ENCODE peak calls at places on chromosomes 1 and 21, in four cellular contexts. One of them, this sample, is unnamed.

GRCh38 chr1:196607940-196608339 is 300 bp downstream of the KCNT2 start:
- DNase-seq in IMR-90: no peak
- DNase-seq in mesendoderm: no peak
- DNase-seq in H1: no peak
- DNase-seq in this sample: no peak

GRCh38 chr1:240385985-240386978 is 225.7 kb downstream of the GREM2 start:
- DNase-seq in IMR-90: peak; percentile 94
- DNase-seq in mesendoderm: no peak
- DNase-seq in H1: no peak
- DNase-seq in this sample: no peak

GRCh38 chr1:183859865-183860264 is 54.9 kb downstream of the RGL1 start:
- DNase-seq in IMR-90: no peak
- DNase-seq in mesendoderm: no peak
- DNase-seq in H1: no peak
- DNase-seq in this sample: no peak

GRCh38 chr1:98677288-98677687 is 15.8 kb downstream of the SNX7 start:
- DNase-seq in IMR-90: peak; percentile 85
- DNase-seq in mesendoderm: no peak
- DNase-seq in H1: no peak
- DNase-seq in this sample: no peak

GRCh38 chr1:99504287-99504686 is 141.6 kb upstream of the PALMD start:
- DNase-seq in IMR-90: no peak
- DNase-seq in mesendoderm: no peak
- DNase-seq in H1: no peak
- DNase-seq in this sample: no peak

GRCh38 chr1:150149490-150150453 is at the start of gene PLEKHO1:
- DNase-seq in IMR-90: peak; percentile 85
- DNase-seq in mesendoderm: peak; percentile 55
- DNase-seq in H1: no peak
- DNase-seq in this sample: peak; percentile 59

GRCh38 chr1:191279266-191279800 is 801.7 kb upstream of the BRINP3 start:
- DNase-seq in IMR-90: no peak
- DNase-seq in mesendoderm: no peak
- DNase-seq in H1: no peak
- DNase-seq in this sample: no peak

GRCh38 chr1:118927826-118928225 is 60.3 kb downstream of the TBX15 start:
- DNase-seq in IMR-90: no peak
- DNase-seq in mesendoderm: no peak
- DNase-seq in H1: no peak
- DNase-seq in this sample: no peak

GRCh38 chr1:30183006-30183405 is 540.4 kb downstream of the MATN1 start:
- DNase-seq in IMR-90: no peak
- DNase-seq in mesendoderm: no peak
- DNase-seq in H1: no peak
- DNase-seq in this sample: no peak

GRCh38 chr1:228510101-228510850 is 23.1 kb downstream of the RNF187 start:
- DNase-seq in IMR-90: no peak
- DNase-seq in mesendoderm: no peak
- DNase-seq in H1: no peak
- DNase-seq in this sample: no peak

GRCh38 chr1:240030236-240030635 is 61.4 kb upstream of the FMN2 start:
- DNase-seq in IMR-90: peak; percentile 50
- DNase-seq in mesendoderm: peak; percentile 42
- DNase-seq in H1: no peak
- DNase-seq in this sample: no peak

GRCh38 chr1:239550178-239550577 is 163.8 kb downstream of the CHRM3 start:
- DNase-seq in IMR-90: no peak
- DNase-seq in mesendoderm: no peak
- DNase-seq in H1: no peak
- DNase-seq in this sample: no peak

GRCh38 chr1:99672022-99672421 is 26.1 kb downstream of the PALMD start:
- DNase-seq in IMR-90: no peak
- DNase-seq in mesendoderm: no peak
- DNase-seq in H1: no peak
- DNase-seq in this sample: no peak

GRCh38 chr1:225479996-225480720 is 52.3 kb upstream of the LBR start:
- DNase-seq in IMR-90: no peak
- DNase-seq in mesendoderm: no peak
- DNase-seq in H1: no peak
- DNase-seq in this sample: no peak

GRCh38 chr1:7503691-7504437 is 267.2 kb upstream of the VAMP3 start:
- DNase-seq in IMR-90: no peak
- DNase-seq in mesendoderm: no peak
- DNase-seq in H1: no peak
- DNase-seq in this sample: no peak

GRCh38 chr1:91651671-91652071 is 151.0 kb downstream of the CDC7 start:
- DNase-seq in IMR-90: peak; percentile 56
- DNase-seq in mesendoderm: no peak
- DNase-seq in H1: no peak
- DNase-seq in this sample: peak; percentile 29

GRCh38 chr1:197286634-197287033 is 18.6 kb downstream of the CRB1 start:
- DNase-seq in IMR-90: no peak
- DNase-seq in mesendoderm: no peak
- DNase-seq in H1: no peak
- DNase-seq in this sample: no peak

GRCh38 chr1:40783001-40783905 is at the start of gene KCNQ4:
- DNase-seq in IMR-90: no peak
- DNase-seq in mesendoderm: peak; percentile 51
- DNase-seq in H1: no peak
- DNase-seq in this sample: peak; percentile 73

GRCh38 chr21:43880111-43880985 is 15.3 kb downstream of the AGPAT3 start:
- DNase-seq in IMR-90: peak; percentile 18
- DNase-seq in mesendoderm: no peak
- DNase-seq in H1: no peak
- DNase-seq in this sample: no peak

GRCh38 chr1:200048244-200048643 is 20.7 kb downstream of the NR5A2 start:
- DNase-seq in IMR-90: no peak
- DNase-seq in mesendoderm: peak; percentile 95
- DNase-seq in H1: peak; percentile 88
- DNase-seq in this sample: peak; percentile 97

GRCh38 chr1:226602186-226603029 is 53.8 kb downstream of the STUM start:
- DNase-seq in IMR-90: peak; percentile 78
- DNase-seq in mesendoderm: no peak
- DNase-seq in H1: no peak
- DNase-seq in this sample: no peak

GRCh38 chr1:86517336-86517735 is 29.5 kb upstream of the CLCA4 start:
- DNase-seq in IMR-90: no peak
- DNase-seq in mesendoderm: peak; percentile 93
- DNase-seq in H1: no peak
- DNase-seq in this sample: no peak

GRCh38 chr1:53896673-53897229 is 2.8 kb downstream of the DIO1 start:
- DNase-seq in IMR-90: peak; percentile 87
- DNase-seq in mesendoderm: no peak
- DNase-seq in H1: no peak
- DNase-seq in this sample: no peak

GRCh38 chr1:228000836-228001563 is 5.8 kb upstream of the WNT3A start:
- DNase-seq in IMR-90: no peak
- DNase-seq in mesendoderm: no peak
- DNase-seq in H1: no peak
- DNase-seq in this sample: no peak

GRCh38 chr1:213055087-213055591 is 4.1 kb downstream of the RPS6KC1 start:
- DNase-seq in IMR-90: peak; percentile 39
- DNase-seq in mesendoderm: no peak
- DNase-seq in H1: no peak
- DNase-seq in this sample: no peak

GRCh38 chr1:213989740-213990472 is 2.1 kb downstream of the PROX1 start:
- DNase-seq in IMR-90: no peak
- DNase-seq in mesendoderm: peak; percentile 56
- DNase-seq in H1: no peak
- DNase-seq in this sample: no peak

GRCh38 chr1:57966751-57967406 is 543.0 kb upstream of the DAB1 start:
- DNase-seq in IMR-90: no peak
- DNase-seq in mesendoderm: peak; percentile 77
- DNase-seq in H1: no peak
- DNase-seq in this sample: peak; percentile 72

GRCh38 chr1:40247655-40248054 is at the start of gene TMCO2:
- DNase-seq in IMR-90: no peak
- DNase-seq in mesendoderm: no peak
- DNase-seq in H1: no peak
- DNase-seq in this sample: no peak

GRCh38 chr1:58809327-58810040 is 25.6 kb upstream of the JUN start:
- DNase-seq in IMR-90: peak; percentile 73
- DNase-seq in mesendoderm: no peak
- DNase-seq in H1: no peak
- DNase-seq in this sample: no peak

GRCh38 chr1:84959294-84959693 is 37.6 kb downstream of the MCOLN2 start:
- DNase-seq in IMR-90: peak; percentile 66
- DNase-seq in mesendoderm: no peak
- DNase-seq in H1: no peak
- DNase-seq in this sample: no peak

GRCh38 chr1:201648066-201648910 is 109.4 kb downstream of the NAV1 start:
- DNase-seq in IMR-90: peak; percentile 75
- DNase-seq in mesendoderm: peak; percentile 68
- DNase-seq in H1: no peak
- DNase-seq in this sample: peak; percentile 65

GRCh38 chr1:16018749-16019515 is 1.1 kb upstream of the HSPB7 start:
- DNase-seq in IMR-90: no peak
- DNase-seq in mesendoderm: no peak
- DNase-seq in H1: no peak
- DNase-seq in this sample: no peak
- H3K56ac ChIP-seq in IMR-90: no peak overlapping the region
- H3K56ac ChIP-seq in mesendoderm: no peak overlapping the region
- H3K56ac ChIP-seq in H1: no peak overlapping the region
- H3K56ac ChIP-seq in this sample: no peak overlapping the region

GRCh38 chr1:54951810-54952226 is 28.6 kb upstream of the TMEM61 start:
- DNase-seq in IMR-90: no peak
- DNase-seq in mesendoderm: no peak
- DNase-seq in H1: no peak
- DNase-seq in this sample: no peak

GRCh38 chr1:54956726-54957125 is 23.7 kb upstream of the TMEM61 start:
- DNase-seq in IMR-90: no peak
- DNase-seq in mesendoderm: no peak
- DNase-seq in H1: no peak
- DNase-seq in this sample: no peak

GRCh38 chr1:54955359-54955758 is 25.1 kb upstream of the TMEM61 start:
- DNase-seq in IMR-90: peak; percentile 48
- DNase-seq in mesendoderm: no peak
- DNase-seq in H1: no peak
- DNase-seq in this sample: no peak

GRCh38 chr1:54952950-54953718 is 27.3 kb upstream of the TMEM61 start:
- DNase-seq in IMR-90: peak; percentile 42
- DNase-seq in mesendoderm: no peak
- DNase-seq in H1: no peak
- DNase-seq in this sample: no peak

GRCh38 chr1:54953846-54954245 is 26.6 kb upstream of the TMEM61 start:
- DNase-seq in IMR-90: no peak
- DNase-seq in mesendoderm: no peak
- DNase-seq in H1: no peak
- DNase-seq in this sample: no peak
- H3K56ac ChIP-seq in IMR-90: no peak overlapping the region
- H3K56ac ChIP-seq in mesendoderm: no peak overlapping the region
- H3K56ac ChIP-seq in H1: no peak overlapping the region
- H3K56ac ChIP-seq in this sample: no peak overlapping the region

GRCh38 chr1:180258935-180259334 is 28.9 kb downstream of the LHX4 start:
- DNase-seq in IMR-90: no peak
- DNase-seq in mesendoderm: no peak
- DNase-seq in H1: no peak
- DNase-seq in this sample: no peak

GRCh38 chr1:180261030-180261429 is 31.0 kb downstream of the LHX4 start:
- DNase-seq in IMR-90: no peak
- DNase-seq in mesendoderm: no peak
- DNase-seq in H1: no peak
- DNase-seq in this sample: no peak

GRCh38 chr1:180261524-180262160 is 31.6 kb downstream of the LHX4 start:
- DNase-seq in IMR-90: no peak
- DNase-seq in mesendoderm: no peak
- DNase-seq in H1: no peak
- DNase-seq in this sample: no peak

GRCh38 chr1:180259431-180260338 is 29.6 kb downstream of the LHX4 start:
- DNase-seq in IMR-90: no peak
- DNase-seq in mesendoderm: no peak
- DNase-seq in H1: no peak
- DNase-seq in this sample: no peak

DNA sequence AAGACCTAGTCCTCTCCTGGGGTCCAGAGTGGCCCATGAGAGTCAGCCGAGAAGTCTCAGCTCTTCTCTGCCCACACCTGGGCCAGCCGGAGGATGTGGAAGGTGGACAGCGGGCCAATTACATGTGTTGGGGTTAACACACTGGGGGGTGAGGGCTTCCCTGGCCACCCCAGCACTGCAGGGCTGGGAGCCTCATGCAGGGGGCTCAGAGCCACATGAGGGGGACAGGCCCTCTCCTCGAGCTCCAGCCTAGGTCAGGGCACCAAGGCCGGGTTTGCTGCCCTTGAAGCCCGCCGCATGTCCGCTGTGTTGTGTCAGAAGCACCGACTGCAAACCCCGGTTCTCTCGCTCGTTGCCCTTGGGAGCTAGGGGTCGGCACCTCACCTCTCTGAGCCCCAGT is 30.5 kb downstream of the LHX4 start:
- DNase-seq in IMR-90: no peak
- DNase-seq in mesendoderm: no peak
- DNase-seq in H1: no peak
- DNase-seq in this sample: no peak
- H3K56ac ChIP-seq in IMR-90: no peak overlapping the region
- H3K56ac ChIP-seq in mesendoderm: no peak overlapping the region
- H3K56ac ChIP-seq in H1: no peak overlapping the region
- H3K56ac ChIP-seq in this sample: no peak overlapping the region

GRCh38 chr1:114346480-114347029 is 164.4 kb downstream of the TRIM33 start:
- DNase-seq in IMR-90: peak; percentile 90
- DNase-seq in mesendoderm: peak; percentile 95
- DNase-seq in H1: peak; percentile 92
- DNase-seq in this sample: peak; percentile 96
- H3K56ac ChIP-seq in IMR-90: peak overlapping the region; percentile 75
- H3K56ac ChIP-seq in mesendoderm: peak overlapping the region; percentile 85
- H3K56ac ChIP-seq in H1: no peak overlapping the region
- H3K56ac ChIP-seq in this sample: no peak overlapping the region

GRCh38 chr1:47178020-47178419 is 11.8 kb downstream of the PDZK1IP1 start:
- DNase-seq in IMR-90: no peak
- DNase-seq in mesendoderm: no peak
- DNase-seq in H1: no peak
- DNase-seq in this sample: no peak

GRCh38 chr1:47172782-47173181 is 17.1 kb downstream of the PDZK1IP1 start:
- DNase-seq in IMR-90: no peak
- DNase-seq in mesendoderm: no peak
- DNase-seq in H1: no peak
- DNase-seq in this sample: no peak

GRCh38 chr1:47175227-47175934 is 14.5 kb downstream of the PDZK1IP1 start:
- DNase-seq in IMR-90: peak; percentile 54
- DNase-seq in mesendoderm: peak; percentile 80
- DNase-seq in H1: no peak
- DNase-seq in this sample: peak; percentile 77

GRCh38 chr1:47178665-47179022 is 11.2 kb downstream of the PDZK1IP1 start:
- DNase-seq in IMR-90: no peak
- DNase-seq in mesendoderm: no peak
- DNase-seq in H1: no peak
- DNase-seq in this sample: peak; percentile 27

DNA sequence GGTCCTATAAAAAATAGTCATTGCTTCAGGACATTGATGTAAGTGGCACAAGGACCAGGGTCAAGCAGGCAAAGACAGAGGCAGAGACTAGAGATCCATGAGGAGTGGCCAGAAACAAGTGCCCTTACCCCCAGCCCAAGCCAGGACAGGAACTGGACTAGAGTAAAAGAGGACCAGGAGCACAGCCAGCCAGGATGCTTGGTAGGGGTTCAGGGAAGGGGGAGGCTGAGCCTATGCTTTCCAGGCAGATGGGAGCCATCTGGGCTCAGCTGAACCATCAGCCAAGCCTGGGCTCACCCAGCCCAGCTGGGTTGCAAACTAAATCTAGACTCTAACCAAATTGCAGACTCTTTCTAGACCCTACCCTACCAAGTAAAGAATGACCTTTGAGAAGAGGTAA is 15.2 kb downstream of the PDZK1IP1 start:
- DNase-seq in IMR-90: no peak
- DNase-seq in mesendoderm: no peak
- DNase-seq in H1: no peak
- DNase-seq in this sample: no peak
- H3K56ac ChIP-seq in IMR-90: no peak overlapping the region
- H3K56ac ChIP-seq in mesendoderm: no peak overlapping the region
- H3K56ac ChIP-seq in H1: no peak overlapping the region
- H3K56ac ChIP-seq in this sample: no peak overlapping the region